ENCODE peak calls at places on chromosomes 3 and 15, in four cellular contexts. One of them, this sample, is unnamed.
A peak's percentile ranks its signal among the peaks of the same experiment; 100 is the strongest.

GRCh38 chr3:158167737-158168469 is 58.0 kb downstream of the RSRC1 start:
- DNase-seq in testis: no peak
- DNase-seq in right cardiac atrium: no peak
- DNase-seq in brain microvascular endothelial cell: peak; percentile 97
- DNase-seq in this sample: no peak

GRCh38 chr3:74562528-74563190 is 51.8 kb downstream of the CNTN3 start:
- DNase-seq in testis: no peak
- DNase-seq in right cardiac atrium: no peak
- DNase-seq in brain microvascular endothelial cell: no peak
- DNase-seq in this sample: no peak

GRCh38 chr3:47370887-47371697 is 9.7 kb upstream of the PTPN23 start:
- DNase-seq in testis: no peak
- DNase-seq in right cardiac atrium: no peak
- DNase-seq in brain microvascular endothelial cell: no peak
- DNase-seq in this sample: no peak

GRCh38 chr3:40848411-40848810 is 323.7 kb downstream of the ZNF621 start:
- DNase-seq in testis: no peak
- DNase-seq in right cardiac atrium: no peak
- DNase-seq in brain microvascular endothelial cell: no peak
- DNase-seq in this sample: no peak

GRCh38 chr3:45224824-45225464 is 1.1 kb downstream of the TMEM158 start:
- DNase-seq in testis: peak; percentile 89
- DNase-seq in right cardiac atrium: peak; percentile 72
- DNase-seq in brain microvascular endothelial cell: peak; percentile 53
- DNase-seq in this sample: no peak

GRCh38 chr3:158539414-158540014 is 31.5 kb upstream of the MLF1 start:
- DNase-seq in testis: peak; percentile 63
- DNase-seq in right cardiac atrium: no peak
- DNase-seq in brain microvascular endothelial cell: peak; percentile 45
- DNase-seq in this sample: no peak

GRCh38 chr3:50592568-50592967 is 19.0 kb downstream of the CISH start:
- DNase-seq in testis: no peak
- DNase-seq in right cardiac atrium: no peak
- DNase-seq in brain microvascular endothelial cell: no peak
- DNase-seq in this sample: no peak

GRCh38 chr3:100006570-100007271 is 107.6 kb downstream of the FILIP1L start:
- DNase-seq in testis: no peak
- DNase-seq in right cardiac atrium: no peak
- DNase-seq in brain microvascular endothelial cell: peak; percentile 20
- DNase-seq in this sample: no peak

GRCh38 chr15:58957101-58957973 is 23.9 kb upstream of the SLTM start:
- DNase-seq in testis: peak; percentile 64
- DNase-seq in right cardiac atrium: no peak
- DNase-seq in brain microvascular endothelial cell: peak; percentile 75
- DNase-seq in this sample: no peak

GRCh38 chr3:195312714-195313113 is 41.8 kb upstream of the XXYLT1 start:
- DNase-seq in testis: no peak
- DNase-seq in right cardiac atrium: no peak
- DNase-seq in brain microvascular endothelial cell: no peak
- DNase-seq in this sample: no peak

GRCh38 chr3:69997486-69998307 is 1.8 kb upstream of the SAMMSON start:
- DNase-seq in testis: no peak
- DNase-seq in right cardiac atrium: no peak
- DNase-seq in brain microvascular endothelial cell: no peak
- DNase-seq in this sample: no peak

GRCh38 chr3:76826915-76827314 is 213.0 kb upstream of the ROBO2 start:
- DNase-seq in testis: no peak
- DNase-seq in right cardiac atrium: no peak
- DNase-seq in brain microvascular endothelial cell: no peak
- DNase-seq in this sample: no peak

GRCh38 chr3:196712514-196713413 is 587 bp downstream of the PIGX start:
- DNase-seq in testis: peak; percentile 76
- DNase-seq in right cardiac atrium: peak; percentile 72
- DNase-seq in brain microvascular endothelial cell: peak; percentile 44
- DNase-seq in this sample: no peak

GRCh38 chr3:94070341-94070911 is 7.6 kb downstream of the NSUN3 start:
- DNase-seq in testis: no peak
- DNase-seq in right cardiac atrium: no peak
- DNase-seq in brain microvascular endothelial cell: no peak
- DNase-seq in this sample: no peak

GRCh38 chr3:141643391-141643790 is 94.7 kb upstream of the RNF7 start:
- DNase-seq in testis: no peak
- DNase-seq in right cardiac atrium: no peak
- DNase-seq in brain microvascular endothelial cell: no peak
- DNase-seq in this sample: no peak

GRCh38 chr3:38022887-38023709 is 6.3 kb downstream of the PLCD1 start:
- DNase-seq in testis: no peak
- DNase-seq in right cardiac atrium: no peak
- DNase-seq in brain microvascular endothelial cell: no peak
- DNase-seq in this sample: no peak

GRCh38 chr3:152241142-152242067 is 27.3 kb upstream of the MBNL1 start:
- DNase-seq in testis: no peak
- DNase-seq in right cardiac atrium: no peak
- DNase-seq in brain microvascular endothelial cell: no peak
- DNase-seq in this sample: no peak

GRCh38 chr3:13214847-13215472 is 141.7 kb upstream of the IQSEC1 start:
- DNase-seq in testis: no peak
- DNase-seq in right cardiac atrium: no peak
- DNase-seq in brain microvascular endothelial cell: no peak
- DNase-seq in this sample: no peak

GRCh38 chr3:67907735-67908134 is 253.3 kb upstream of the SUCLG2 start:
- DNase-seq in testis: no peak
- DNase-seq in right cardiac atrium: no peak
- DNase-seq in brain microvascular endothelial cell: no peak
- DNase-seq in this sample: no peak
- H3K4me3 ChIP-seq in testis: no peak overlapping the region
- H3K4me3 ChIP-seq in right cardiac atrium: no peak overlapping the region
- H3K4me3 ChIP-seq in brain microvascular endothelial cell: no peak overlapping the region
- H3K4me3 ChIP-seq in this sample: no peak overlapping the region

GRCh38 chr15:74994685-74995084 is 678 bp upstream of the SCAMP5 start:
- DNase-seq in testis: no peak
- DNase-seq in right cardiac atrium: no peak
- DNase-seq in brain microvascular endothelial cell: no peak
- DNase-seq in this sample: no peak

GRCh38 chr15:74995779-74996765 is 709 bp downstream of the SCAMP5 start:
- DNase-seq in testis: peak; percentile 50
- DNase-seq in right cardiac atrium: peak; percentile 19
- DNase-seq in brain microvascular endothelial cell: no peak
- DNase-seq in this sample: no peak

GRCh38 chr15:74995182-74995778 is at the start of gene SCAMP5:
- DNase-seq in testis: peak; percentile 99
- DNase-seq in right cardiac atrium: peak; percentile 93
- DNase-seq in brain microvascular endothelial cell: peak; percentile 89
- DNase-seq in this sample: peak; percentile 74

GRCh38 chr15:74992619-74993018 is 2.7 kb upstream of the SCAMP5 start:
- DNase-seq in testis: no peak
- DNase-seq in right cardiac atrium: no peak
- DNase-seq in brain microvascular endothelial cell: no peak
- DNase-seq in this sample: no peak

GRCh38 chr15:74994236-74994635 is 1.1 kb upstream of the SCAMP5 start:
- DNase-seq in testis: no peak
- DNase-seq in right cardiac atrium: no peak
- DNase-seq in brain microvascular endothelial cell: no peak
- DNase-seq in this sample: no peak
- H3K4me3 ChIP-seq in testis: no peak overlapping the region
- H3K4me3 ChIP-seq in right cardiac atrium: no peak overlapping the region
- H3K4me3 ChIP-seq in brain microvascular endothelial cell: no peak overlapping the region
- H3K4me3 ChIP-seq in this sample: no peak overlapping the region

DNA sequence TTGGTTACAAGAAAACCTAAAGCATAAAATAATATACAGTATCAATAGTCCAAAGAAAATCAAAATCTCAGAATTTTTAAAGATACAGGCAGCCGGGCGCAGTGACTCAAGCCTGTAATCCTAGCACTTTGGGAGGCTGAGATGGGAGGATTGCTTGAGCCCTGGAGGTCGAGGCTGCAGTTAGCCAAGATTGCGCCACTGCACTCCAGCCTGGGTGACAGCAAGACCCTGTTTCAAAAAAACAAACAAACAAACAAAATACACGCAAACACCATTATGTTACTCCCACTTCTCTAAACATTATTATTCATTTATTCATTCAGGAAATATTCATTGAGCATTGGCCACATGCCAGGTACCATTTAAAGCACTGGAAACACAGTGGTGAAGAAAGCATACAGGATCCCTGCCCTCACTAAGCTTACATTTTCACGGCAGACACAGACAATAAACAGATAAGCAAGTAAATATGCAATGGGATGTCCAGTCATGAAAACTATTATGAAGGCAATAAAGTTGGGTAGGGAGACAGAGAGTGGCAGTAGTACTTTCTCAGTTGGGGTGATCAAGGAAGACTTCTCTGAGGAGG is 6.7 kb downstream of the BCL2A1 start:
- DNase-seq in testis: no peak
- DNase-seq in right cardiac atrium: no peak
- DNase-seq in brain microvascular endothelial cell: no peak
- DNase-seq in this sample: no peak
- H3K4me3 ChIP-seq in testis: no peak overlapping the region
- H3K4me3 ChIP-seq in right cardiac atrium: no peak overlapping the region
- H3K4me3 ChIP-seq in brain microvascular endothelial cell: no peak overlapping the region
- H3K4me3 ChIP-seq in this sample: no peak overlapping the region

GRCh38 chr15:25070357-25070963 is 115.7 kb downstream of the SNRPN start:
- DNase-seq in testis: no peak
- DNase-seq in right cardiac atrium: no peak
- DNase-seq in brain microvascular endothelial cell: no peak
- DNase-seq in this sample: no peak

GRCh38 chr15:25066708-25067107 is 111.9 kb downstream of the SNRPN start:
- DNase-seq in testis: no peak
- DNase-seq in right cardiac atrium: no peak
- DNase-seq in brain microvascular endothelial cell: no peak
- DNase-seq in this sample: no peak

GRCh38 chr15:25067725-25068309 is 113.0 kb downstream of the SNRPN start:
- DNase-seq in testis: no peak
- DNase-seq in right cardiac atrium: no peak
- DNase-seq in brain microvascular endothelial cell: no peak
- DNase-seq in this sample: no peak

GRCh38 chr15:25065876-25066275 is 111.1 kb downstream of the SNRPN start:
- DNase-seq in testis: no peak
- DNase-seq in right cardiac atrium: no peak
- DNase-seq in brain microvascular endothelial cell: no peak
- DNase-seq in this sample: no peak

DNA sequence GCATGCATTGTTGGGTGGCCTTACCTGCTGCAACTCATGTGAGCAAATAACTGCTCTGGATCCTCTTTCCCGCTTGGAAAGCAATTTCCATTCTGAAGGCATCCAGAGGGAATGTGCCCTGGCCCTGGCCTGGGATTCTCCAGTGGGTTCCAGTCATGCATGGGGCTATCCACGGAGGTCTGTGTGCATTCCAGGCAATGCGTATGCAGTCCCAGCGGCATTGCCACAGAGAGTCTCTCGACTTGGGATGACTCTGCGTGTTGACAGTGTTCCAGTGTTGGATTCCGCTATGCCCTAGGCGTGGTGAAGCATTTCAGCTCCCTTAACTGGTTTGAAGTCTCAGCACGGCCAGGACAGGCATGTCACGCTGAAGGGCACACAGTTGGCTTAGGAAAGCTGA is 113.9 kb downstream of the SNRPN start:
- DNase-seq in testis: no peak
- DNase-seq in right cardiac atrium: no peak
- DNase-seq in brain microvascular endothelial cell: no peak
- DNase-seq in this sample: no peak
- H3K4me3 ChIP-seq in testis: no peak overlapping the region
- H3K4me3 ChIP-seq in right cardiac atrium: no peak overlapping the region
- H3K4me3 ChIP-seq in brain microvascular endothelial cell: no peak overlapping the region
- H3K4me3 ChIP-seq in this sample: no peak overlapping the region

GRCh38 chr15:60003243-60004018 is 680 bp upstream of the FOXB1 start:
- DNase-seq in testis: no peak
- DNase-seq in right cardiac atrium: no peak
- DNase-seq in brain microvascular endothelial cell: no peak
- DNase-seq in this sample: no peak

GRCh38 chr15:60005352-60006202 is 1.5 kb downstream of the FOXB1 start:
- DNase-seq in testis: no peak
- DNase-seq in right cardiac atrium: no peak
- DNase-seq in brain microvascular endothelial cell: no peak
- DNase-seq in this sample: no peak

GRCh38 chr15:60006203-60006782 is 2.2 kb downstream of the FOXB1 start:
- DNase-seq in testis: peak; percentile 44
- DNase-seq in right cardiac atrium: peak; percentile 42
- DNase-seq in brain microvascular endothelial cell: no peak
- DNase-seq in this sample: no peak

GRCh38 chr15:60004019-60004845 is at the start of gene FOXB1:
- DNase-seq in testis: no peak
- DNase-seq in right cardiac atrium: no peak
- DNase-seq in brain microvascular endothelial cell: no peak
- DNase-seq in this sample: no peak

GRCh38 chr15:60004846-60005351 is 788 bp downstream of the FOXB1 start:
- DNase-seq in testis: no peak
- DNase-seq in right cardiac atrium: no peak
- DNase-seq in brain microvascular endothelial cell: no peak
- DNase-seq in this sample: no peak
- H3K4me3 ChIP-seq in testis: peak overlapping the region; percentile 40
- H3K4me3 ChIP-seq in right cardiac atrium: peak overlapping the region; percentile 11
- H3K4me3 ChIP-seq in brain microvascular endothelial cell: no peak overlapping the region
- H3K4me3 ChIP-seq in this sample: peak overlapping the region; percentile 72

GRCh38 chr3:120854908-120855526 is 53.0 kb upstream of the STXBP5L start:
- DNase-seq in testis: no peak
- DNase-seq in right cardiac atrium: no peak
- DNase-seq in brain microvascular endothelial cell: no peak
- DNase-seq in this sample: no peak
- H3K4me3 ChIP-seq in testis: no peak overlapping the region
- H3K4me3 ChIP-seq in right cardiac atrium: no peak overlapping the region
- H3K4me3 ChIP-seq in brain microvascular endothelial cell: no peak overlapping the region
- H3K4me3 ChIP-seq in this sample: no peak overlapping the region

GRCh38 chr3:190865419-190865818 is 2.9 kb upstream of the GMNC start:
- DNase-seq in testis: no peak
- DNase-seq in right cardiac atrium: no peak
- DNase-seq in brain microvascular endothelial cell: no peak
- DNase-seq in this sample: no peak
- H3K4me3 ChIP-seq in testis: no peak overlapping the region
- H3K4me3 ChIP-seq in right cardiac atrium: no peak overlapping the region
- H3K4me3 ChIP-seq in brain microvascular endothelial cell: no peak overlapping the region
- H3K4me3 ChIP-seq in this sample: no peak overlapping the region